ENCODE peak calls at places on chromosomes 1 and 21, in four cellular contexts. Y, U, N and R are unnamed samples.

GRCh38 chr1:109786531-109787021 is 22.9 kb upstream of the EPS8L3 start:
- DNase-seq in N (peak), U (no peak), Y (no peak), R (peak)

GRCh38 chr1:156499703-156500577 is 635 bp downstream of the MEF2D start:
- DNase-seq in U (no peak), N (no peak), Y (no peak), R (peak)

GRCh38 chr21:43608664-43609063 is 50.6 kb downstream of the HSF2BP start:
- DNase-seq in N (no peak), U (no peak), Y (no peak), R (no peak)

GRCh38 chr1:171343727-171344472 is 29.9 kb downstream of the FMO4 start:
- DNase-seq in Y (peak), N (no peak), U (no peak), R (no peak)

GRCh38 chr1:3573499-3573898 is 37.8 kb downstream of the MEGF6 start:
- DNase-seq in Y (no peak), N (no peak), U (no peak), R (no peak)

GRCh38 chr1:154324241-154324640 is 1.1 kb upstream of the ATP8B2 start:
- DNase-seq in U (no peak), N (no peak), Y (no peak), R (no peak)

GRCh38 chr1:66302810-66303209 is 231.1 kb upstream of the SGIP1 start:
- DNase-seq in U (no peak), Y (peak), N (peak), R (no peak)

GRCh38 chr1:203926025-203926540 is 64.7 kb downstream of the SNRPE start:
- DNase-seq in N (no peak), U (peak), Y (peak), R (no peak)

GRCh38 chr1:9927259-9927658 is 15.9 kb downstream of the LZIC start:
- DNase-seq in U (no peak), Y (no peak), N (no peak), R (no peak)

GRCh38 chr1:147545133-147545532 is 3.8 kb downstream of the BCL9 start:
- DNase-seq in U (peak), N (peak), Y (peak), R (no peak)

GRCh38 chr1:158285756-158286241 is 3.9 kb upstream of the CD1C start:
- DNase-seq in N (no peak), U (peak), Y (no peak), R (peak)

GRCh38 chr1:9350011-9350907 is 57.6 kb downstream of the SPSB1 start:
- DNase-seq in U (no peak), N (no peak), Y (peak), R (peak)

GRCh38 chr1:108502624-108503023 is 52.5 kb downstream of the NBPF6 start:
- DNase-seq in Y (peak), N (no peak), U (peak), R (no peak)

GRCh38 chr1:32907435-32907834 is 6.2 kb upstream of the TMEM54 start:
- DNase-seq in N (no peak), Y (peak), U (no peak), R (no peak)

GRCh38 chr1:232571523-232571922 is 58.4 kb downstream of the SIPA1L2 start:
- DNase-seq in N (peak), Y (peak), U (peak), R (no peak)

GRCh38 chr1:156399355-156400125 is 30.5 kb downstream of the RHBG start:
- DNase-seq in N (peak), Y (no peak), U (no peak), R (no peak)

GRCh38 chr1:56146449-56146848 is 432.9 kb downstream of the PLPP3 start:
- DNase-seq in U (no peak), N (no peak), Y (peak), R (no peak)

GRCh38 chr1:202244841-202245261 is 51.3 kb downstream of the LGR6 start:
- DNase-seq in N (no peak), Y (no peak), U (no peak), R (no peak)